ENCODE peak calls at places on chromosomes 12 and 14, in eight cellular contexts. One of them, this sample, is unnamed.
A peak's percentile ranks its signal among the peaks of the same experiment; 100 is the strongest.

GRCh38 chr14:61577506-61577931 is 117.8 kb upstream of the HIF1A start:
- DNase-seq in sigmoid colon: no peak
- DNase-seq in tibial nerve: no peak
- DNase-seq in body of pancreas: no peak
- DNase-seq in heart left ventricle: no peak
- DNase-seq in A549: no peak
- DNase-seq in spleen: no peak
- DNase-seq in H54: no peak
- DNase-seq in this sample: no peak

GRCh38 chr14:101248840-101249675 is 312.2 kb upstream of the DIO3 start:
- DNase-seq in sigmoid colon: no peak
- DNase-seq in tibial nerve: no peak
- DNase-seq in body of pancreas: no peak
- DNase-seq in heart left ventricle: no peak
- DNase-seq in A549: no peak
- DNase-seq in spleen: peak; percentile 69
- DNase-seq in H54: no peak
- DNase-seq in this sample: no peak

GRCh38 chr12:42886160-42886559 is 296.6 kb upstream of the PRICKLE1 start:
- DNase-seq in sigmoid colon: no peak
- DNase-seq in tibial nerve: no peak
- DNase-seq in body of pancreas: no peak
- DNase-seq in heart left ventricle: no peak
- DNase-seq in A549: no peak
- DNase-seq in spleen: no peak
- DNase-seq in H54: no peak
- DNase-seq in this sample: no peak

GRCh38 chr14:91154851-91155625 is 41.2 kb downstream of the DGLUCY start:
- DNase-seq in sigmoid colon: peak; percentile 92
- DNase-seq in tibial nerve: no peak
- DNase-seq in body of pancreas: peak; percentile 80
- DNase-seq in heart left ventricle: no peak
- DNase-seq in A549: no peak
- DNase-seq in spleen: no peak
- DNase-seq in H54: no peak
- DNase-seq in this sample: peak; percentile 9

GRCh38 chr14:35821546-35822411 is 4.4 kb upstream of the BRMS1L start:
- DNase-seq in sigmoid colon: no peak
- DNase-seq in tibial nerve: no peak
- DNase-seq in body of pancreas: peak; percentile 29
- DNase-seq in heart left ventricle: no peak
- DNase-seq in A549: peak; percentile 50
- DNase-seq in spleen: no peak
- DNase-seq in H54: peak; percentile 33
- DNase-seq in this sample: peak; percentile 39

GRCh38 chr14:93219103-93219726 is 12.2 kb downstream of the UBR7 start:
- DNase-seq in sigmoid colon: no peak
- DNase-seq in tibial nerve: no peak
- DNase-seq in body of pancreas: peak; percentile 78
- DNase-seq in heart left ventricle: no peak
- DNase-seq in A549: peak; percentile 54
- DNase-seq in spleen: no peak
- DNase-seq in H54: no peak
- DNase-seq in this sample: peak; percentile 75

GRCh38 chr14:101217972-101218371 is 314.4 kb upstream of the RTL1 start:
- DNase-seq in sigmoid colon: peak; percentile 38
- DNase-seq in tibial nerve: no peak
- DNase-seq in body of pancreas: no peak
- DNase-seq in heart left ventricle: no peak
- DNase-seq in A549: no peak
- DNase-seq in spleen: peak; percentile 32
- DNase-seq in H54: no peak
- DNase-seq in this sample: no peak

GRCh38 chr14:93331375-93332031 is 1.3 kb downstream of the BTBD7 start:
- DNase-seq in sigmoid colon: no peak
- DNase-seq in tibial nerve: no peak
- DNase-seq in body of pancreas: peak; percentile 20
- DNase-seq in heart left ventricle: peak; percentile 76
- DNase-seq in A549: no peak
- DNase-seq in spleen: peak; percentile 87
- DNase-seq in H54: no peak
- DNase-seq in this sample: peak; percentile 54

GRCh38 chr14:76084374-76084773 is 67.3 kb upstream of the GPATCH2L start:
- DNase-seq in sigmoid colon: no peak
- DNase-seq in tibial nerve: no peak
- DNase-seq in body of pancreas: no peak
- DNase-seq in heart left ventricle: no peak
- DNase-seq in A549: no peak
- DNase-seq in spleen: no peak
- DNase-seq in H54: no peak
- DNase-seq in this sample: no peak

GRCh38 chr14:50943943-50944646 is at the start of gene PYGL:
- DNase-seq in sigmoid colon: peak; percentile 88
- DNase-seq in tibial nerve: peak; percentile 42
- DNase-seq in body of pancreas: peak; percentile 81
- DNase-seq in heart left ventricle: peak; percentile 89
- DNase-seq in A549: peak; percentile 65
- DNase-seq in spleen: peak; percentile 94
- DNase-seq in H54: peak; percentile 51
- DNase-seq in this sample: peak; percentile 68

GRCh38 chr12:98453070-98453469 is 62.3 kb upstream of the TMPO start:
- DNase-seq in sigmoid colon: no peak
- DNase-seq in tibial nerve: no peak
- DNase-seq in body of pancreas: no peak
- DNase-seq in heart left ventricle: no peak
- DNase-seq in A549: no peak
- DNase-seq in spleen: no peak
- DNase-seq in H54: no peak
- DNase-seq in this sample: no peak

GRCh38 chr12:79939728-79940306 is 4.9 kb upstream of the PPP1R12A start:
- DNase-seq in sigmoid colon: no peak
- DNase-seq in tibial nerve: no peak
- DNase-seq in body of pancreas: no peak
- DNase-seq in heart left ventricle: no peak
- DNase-seq in A549: no peak
- DNase-seq in spleen: no peak
- DNase-seq in H54: no peak
- DNase-seq in this sample: no peak

GRCh38 chr14:64419003-64419402 is 30.9 kb downstream of the MTHFD1 start:
- DNase-seq in sigmoid colon: no peak
- DNase-seq in tibial nerve: no peak
- DNase-seq in body of pancreas: no peak
- DNase-seq in heart left ventricle: no peak
- DNase-seq in A549: no peak
- DNase-seq in spleen: no peak
- DNase-seq in H54: no peak
- DNase-seq in this sample: no peak

GRCh38 chr14:104277416-104278213 is 139.2 kb downstream of the KIF26A start:
- DNase-seq in sigmoid colon: no peak
- DNase-seq in tibial nerve: no peak
- DNase-seq in body of pancreas: no peak
- DNase-seq in heart left ventricle: peak; percentile 28
- DNase-seq in A549: no peak
- DNase-seq in spleen: no peak
- DNase-seq in H54: no peak
- DNase-seq in this sample: no peak

GRCh38 chr12:91377456-91377855 is 194.8 kb upstream of the DCN start:
- DNase-seq in sigmoid colon: no peak
- DNase-seq in tibial nerve: no peak
- DNase-seq in body of pancreas: no peak
- DNase-seq in heart left ventricle: no peak
- DNase-seq in A549: no peak
- DNase-seq in spleen: no peak
- DNase-seq in H54: no peak
- DNase-seq in this sample: no peak

GRCh38 chr14:84961637-84962036 is 568.3 kb upstream of the FLRT2 start:
- DNase-seq in sigmoid colon: no peak
- DNase-seq in tibial nerve: no peak
- DNase-seq in body of pancreas: peak; percentile 9
- DNase-seq in heart left ventricle: no peak
- DNase-seq in A549: no peak
- DNase-seq in spleen: no peak
- DNase-seq in H54: no peak
- DNase-seq in this sample: no peak

GRCh38 chr12:65463082-65463481 is 184.6 kb downstream of the MSRB3 start:
- DNase-seq in sigmoid colon: no peak
- DNase-seq in tibial nerve: no peak
- DNase-seq in body of pancreas: no peak
- DNase-seq in heart left ventricle: no peak
- DNase-seq in A549: no peak
- DNase-seq in spleen: no peak
- DNase-seq in H54: no peak
- DNase-seq in this sample: no peak

GRCh38 chr14:69715725-69716482 is 51.0 kb upstream of the SRSF5 start:
- DNase-seq in sigmoid colon: peak; percentile 92
- DNase-seq in tibial nerve: no peak
- DNase-seq in body of pancreas: peak; percentile 53
- DNase-seq in heart left ventricle: no peak
- DNase-seq in A549: no peak
- DNase-seq in spleen: no peak
- DNase-seq in H54: no peak
- DNase-seq in this sample: peak; percentile 19

GRCh38 chr14:92540472-92541048 is 27.0 kb downstream of the RIN3 start:
- DNase-seq in sigmoid colon: peak; percentile 98
- DNase-seq in tibial nerve: peak; percentile 87
- DNase-seq in body of pancreas: peak; percentile 74
- DNase-seq in heart left ventricle: peak; percentile 93
- DNase-seq in A549: peak; percentile 77
- DNase-seq in spleen: no peak
- DNase-seq in H54: peak; percentile 75
- DNase-seq in this sample: no peak

GRCh38 chr12:132210223-132211055 is 66.2 kb downstream of the NOC4L start:
- DNase-seq in sigmoid colon: no peak
- DNase-seq in tibial nerve: no peak
- DNase-seq in body of pancreas: no peak
- DNase-seq in heart left ventricle: peak; percentile 48
- DNase-seq in A549: no peak
- DNase-seq in spleen: peak; percentile 67
- DNase-seq in H54: no peak
- DNase-seq in this sample: no peak

GRCh38 chr12:45298721-45299120 is 82.8 kb downstream of the ANO6 start:
- DNase-seq in sigmoid colon: no peak
- DNase-seq in tibial nerve: no peak
- DNase-seq in body of pancreas: no peak
- DNase-seq in heart left ventricle: no peak
- DNase-seq in A549: no peak
- DNase-seq in spleen: no peak
- DNase-seq in H54: no peak
- DNase-seq in this sample: no peak

GRCh38 chr14:53152909-53153701 is at the start of gene DDHD1:
- DNase-seq in sigmoid colon: peak; percentile 86
- DNase-seq in tibial nerve: peak; percentile 50
- DNase-seq in body of pancreas: peak; percentile 85
- DNase-seq in heart left ventricle: peak; percentile 92
- DNase-seq in A549: peak; percentile 81
- DNase-seq in spleen: peak; percentile 95
- DNase-seq in H54: peak; percentile 66
- DNase-seq in this sample: peak; percentile 93
- TF ChIP-seq POLR2A in sigmoid colon: no peak
- TF ChIP-seq POLR2A in tibial nerve: peak; percentile 64
- TF ChIP-seq POLR2A in body of pancreas: peak; percentile 51
- TF ChIP-seq POLR2A in heart left ventricle: no peak
- TF ChIP-seq POLR2A in A549: peak; percentile 94
- TF ChIP-seq POLR2A in spleen: peak; percentile 55
- TF ChIP-seq POLR2A in H54: peak; percentile 76
- TF ChIP-seq POLR2A in this sample: peak; percentile 81

DNA sequence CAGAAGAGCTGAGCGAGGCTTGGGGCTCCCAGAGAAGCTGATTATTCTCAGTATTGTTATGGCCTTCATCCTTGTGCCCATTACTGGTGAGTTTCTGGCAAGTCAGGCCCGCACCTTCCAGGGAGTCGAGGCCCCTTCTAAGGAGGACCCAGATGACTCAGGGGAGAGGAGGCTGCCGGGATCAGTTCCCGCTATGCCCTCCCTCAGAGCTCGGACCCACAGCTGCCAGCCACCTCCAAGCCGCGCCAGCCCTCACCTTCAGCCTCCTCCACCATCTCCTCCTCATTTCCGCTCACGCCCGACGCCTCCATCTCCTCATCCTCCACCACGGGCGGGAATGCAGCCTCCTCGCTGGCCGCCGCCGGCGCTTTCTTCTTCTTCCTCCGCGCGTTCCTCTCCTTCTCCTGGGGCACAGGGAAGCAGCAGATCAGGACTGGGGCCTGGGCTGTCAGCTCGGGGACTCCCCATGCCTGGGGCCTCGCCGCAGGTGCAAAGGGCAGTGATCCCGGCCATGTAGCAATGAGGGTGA is 83.2 kb downstream of the RFLNA start:
- DNase-seq in sigmoid colon: no peak
- DNase-seq in tibial nerve: no peak
- DNase-seq in body of pancreas: no peak
- DNase-seq in heart left ventricle: no peak
- DNase-seq in A549: no peak
- DNase-seq in spleen: no peak
- DNase-seq in H54: no peak
- DNase-seq in this sample: no peak
- TF ChIP-seq POLR2A in sigmoid colon: no peak
- TF ChIP-seq POLR2A in tibial nerve: no peak
- TF ChIP-seq POLR2A in body of pancreas: no peak
- TF ChIP-seq POLR2A in heart left ventricle: no peak
- TF ChIP-seq POLR2A in A549: no peak
- TF ChIP-seq POLR2A in spleen: no peak
- TF ChIP-seq POLR2A in H54: no peak
- TF ChIP-seq POLR2A in this sample: no peak

GRCh38 chr14:24171422-24172260 is at the start of gene REC8:
- DNase-seq in sigmoid colon: peak; percentile 95
- DNase-seq in tibial nerve: peak; percentile 63
- DNase-seq in body of pancreas: peak; percentile 65
- DNase-seq in heart left ventricle: peak; percentile 80
- DNase-seq in A549: no peak
- DNase-seq in spleen: peak; percentile 94
- DNase-seq in H54: no peak
- DNase-seq in this sample: peak; percentile 82
- TF ChIP-seq POLR2A in sigmoid colon: no peak
- TF ChIP-seq POLR2A in tibial nerve: no peak
- TF ChIP-seq POLR2A in body of pancreas: no peak
- TF ChIP-seq POLR2A in heart left ventricle: no peak
- TF ChIP-seq POLR2A in A549: no peak
- TF ChIP-seq POLR2A in spleen: no peak
- TF ChIP-seq POLR2A in H54: no peak
- TF ChIP-seq POLR2A in this sample: peak; percentile 27

DNA sequence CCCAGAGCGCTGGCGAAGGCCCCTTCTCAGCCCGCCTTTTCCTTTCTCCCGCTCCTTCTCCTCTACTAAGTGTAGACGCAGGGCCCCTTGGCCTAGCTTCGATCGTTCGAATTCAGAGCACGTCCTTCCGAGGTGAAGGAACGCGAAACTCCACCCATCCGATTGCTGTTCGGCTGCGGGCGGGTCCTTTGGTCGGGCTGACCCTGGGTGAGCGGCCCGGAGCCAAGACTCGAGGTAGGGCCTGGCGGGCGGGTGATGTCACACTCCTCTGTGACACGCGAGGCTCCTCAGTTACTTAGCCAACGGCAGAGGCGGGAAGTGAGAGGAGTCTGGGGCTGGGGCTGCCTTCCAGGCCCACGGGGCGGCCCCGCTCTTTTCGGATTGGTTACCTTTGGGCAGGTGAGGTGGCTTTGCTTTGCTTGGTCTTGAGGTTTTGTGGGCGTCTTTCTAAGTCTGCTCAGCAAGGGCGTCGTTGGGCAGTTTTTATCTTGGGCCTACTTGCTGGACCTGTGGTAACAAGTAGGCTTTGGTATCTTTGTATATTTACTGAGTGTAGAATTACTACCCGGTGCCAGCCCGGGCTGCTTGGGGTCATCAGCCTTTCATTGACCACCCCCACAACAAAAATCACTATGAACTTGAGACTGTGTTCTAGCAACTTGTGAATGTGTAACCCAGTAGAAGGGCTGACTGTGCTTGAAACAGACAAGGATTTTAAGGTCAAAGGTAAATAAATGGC is 694 bp downstream of the TMBIM6 start:
- DNase-seq in sigmoid colon: peak; percentile 93
- DNase-seq in tibial nerve: peak; percentile 65
- DNase-seq in body of pancreas: peak; percentile 94
- DNase-seq in heart left ventricle: peak; percentile 93
- DNase-seq in A549: peak; percentile 62
- DNase-seq in spleen: peak; percentile 96
- DNase-seq in H54: peak; percentile 57
- DNase-seq in this sample: peak; percentile 97
- TF ChIP-seq POLR2A in sigmoid colon: no peak
- TF ChIP-seq POLR2A in tibial nerve: peak; percentile 8
- TF ChIP-seq POLR2A in body of pancreas: no peak
- TF ChIP-seq POLR2A in heart left ventricle: no peak
- TF ChIP-seq POLR2A in A549: no peak
- TF ChIP-seq POLR2A in spleen: no peak
- TF ChIP-seq POLR2A in H54: peak; percentile 7
- TF ChIP-seq POLR2A in this sample: no peak

This sample was measured in erythroblast.